ENCODE peak calls at places on chromosomes 6 and 20, in eight cellular contexts. B is foreskin melanocyte, I is stromal cell of bone marrow, V is AG10803, C is astrocyte of the spinal cord, O is cardiac muscle cell, T is ecto neural progenitor cell, L is GM13976. D is an unnamed sample.

GRCh38 chr20:51586005-51586440 is 43.5 kb upstream of the NFATC2 start:
- DNase-seq in V (peak; percentile 99), T (no peak), I (no peak), C (peak; percentile 80), L (no peak), O (no peak), B (no peak), D (peak; percentile 97)

GRCh38 chr6:94049001-94049400 is 629.6 kb upstream of the EPHA7 start:
- DNase-seq in T (no peak), B (no peak), O (no peak), V (no peak), C (peak; percentile 52), L (no peak), I (no peak), D (no peak)

GRCh38 chr6:110066091-110066490 is 88.0 kb downstream of the GPR6 start:
- DNase-seq in I (no peak), O (no peak), C (no peak), B (no peak), L (no peak), V (no peak), T (no peak), D (no peak)

GRCh38 chr6:106512048-106512957 is 117.0 kb downstream of the RTN4IP1 start:
- DNase-seq in B (no peak), T (peak; percentile 74), O (peak; percentile 51), L (peak; percentile 84), I (peak; percentile 30), C (peak; percentile 61), V (peak; percentile 38), D (peak; percentile 58)

GRCh38 chr6:30769088-30769852 is 24.9 kb upstream of the IER3 start:
- DNase-seq in L (no peak), I (peak; percentile 84), V (peak; percentile 96), O (peak; percentile 18), T (peak; percentile 61), B (peak; percentile 63), C (peak; percentile 95), D (peak; percentile 94)

GRCh38 chr6:155143610-155144106 is 120.2 kb upstream of the CLDN20 start:
- DNase-seq in C (no peak), O (no peak), V (no peak), T (no peak), L (no peak), B (no peak), I (no peak), D (no peak)

GRCh38 chr6:119676971-119677370 is 327.4 kb upstream of the MAN1A1 start:
- DNase-seq in T (no peak), C (peak; percentile 71), I (peak; percentile 25), L (no peak), O (no peak), V (no peak), B (no peak), D (peak; percentile 23)

GRCh38 chr20:58995461-58996225 is 11.4 kb downstream of the CTSZ start:
- DNase-seq in L (no peak), I (no peak), T (no peak), B (no peak), V (no peak), C (no peak), O (no peak), D (no peak)

GRCh38 chr6:20497200-20497820 is 36.9 kb upstream of the CDKAL1 start:
- DNase-seq in L (no peak), O (no peak), C (peak; percentile 84), T (no peak), B (no peak), V (peak; percentile 94), I (peak; percentile 82), D (peak; percentile 91)

GRCh38 chr6:155706341-155706740 is 250.7 kb upstream of the NOX3 start:
- DNase-seq in O (no peak), I (no peak), L (no peak), V (no peak), T (no peak), C (no peak), B (no peak), D (no peak)

GRCh38 chr6:157068691-157069228 is 254.6 kb downstream of the TMEM242 start:
- DNase-seq in T (no peak), L (peak; percentile 67), V (no peak), B (no peak), I (no peak), O (no peak), C (peak; percentile 46), D (peak; percentile 28)

GRCh38 chr20:64006902-64007301 is 26.0 kb downstream of the PRPF6 start:
- DNase-seq in O (no peak), I (no peak), T (no peak), V (no peak), L (no peak), C (no peak), B (no peak), D (no peak)

GRCh38 chr20:25584905-25585704 is at the start of gene NINL:
- DNase-seq in V (peak; percentile 58), T (peak; percentile 90), I (no peak), O (peak; percentile 91), B (peak; percentile 30), C (peak; percentile 55), L (peak; percentile 77), D (peak; percentile 48)

GRCh38 chr6:117346142-117346930 is 79.4 kb downstream of the ROS1 start:
- DNase-seq in V (peak; percentile 34), C (peak; percentile 49), L (peak; percentile 14), I (peak; percentile 17), T (no peak), B (peak; percentile 7), O (peak; percentile 30), D (peak; percentile 48)

GRCh38 chr6:56540950-56541600 is 101.6 kb downstream of the DST start:
- DNase-seq in L (no peak), C (no peak), B (no peak), V (no peak), O (no peak), T (no peak), I (no peak), D (peak; percentile 54)

GRCh38 chr20:24633521-24633920 is 164.1 kb downstream of the SYNDIG1 start:
- DNase-seq in B (no peak), T (no peak), L (no peak), I (no peak), C (no peak), O (no peak), V (no peak), D (no peak)

GRCh38 chr6:113949499-113949898 is 21.4 kb downstream of the HDAC2 start:
- DNase-seq in I (no peak), L (no peak), C (no peak), O (no peak), V (no peak), B (no peak), T (no peak), D (no peak)

GRCh38 chr6:100730001-100730400 is 151.1 kb downstream of the ASCC3 start:
- DNase-seq in V (no peak), L (no peak), I (no peak), T (no peak), C (no peak), B (no peak), O (no peak), D (no peak)

GRCh38 chr6:83310046-83310445 is 116.9 kb downstream of the RWDD2A start:
- DNase-seq in T (no peak), O (no peak), I (no peak), C (no peak), V (no peak), L (no peak), B (no peak), D (peak; percentile 29)